ENCODE peak calls at places on chromosomes 6 and 20, in five cellular contexts. X, E, L, P and Q are unnamed samples.

GRCh38 chr20:17615645-17616479 is 46.0 kb downstream of the DSTN start:
- DNase-seq in L (no peak), X (peak; percentile 64), E (no peak), P (no peak), Q (no peak)

GRCh38 chr6:156899071-156899470 is 121.9 kb downstream of the ARID1B start:
- DNase-seq in E (no peak), L (peak; percentile 24), X (no peak), P (no peak), Q (no peak)

GRCh38 chr6:166563805-166564204 is 22.7 kb downstream of the RAMACL start:
- DNase-seq in E (no peak), L (no peak), X (no peak), P (no peak), Q (no peak)

GRCh38 chr20:58871533-58872102 is 19.1 kb downstream of the GNAS start:
- DNase-seq in L (no peak), X (no peak), E (no peak), P (no peak), Q (no peak)

GRCh38 chr20:56995635-56996075 is 270.8 kb downstream of the BMP7 start:
- DNase-seq in E (no peak), X (no peak), P (peak; percentile 51), L (peak; percentile 23), Q (no peak)

GRCh38 chr6:126444874-126445273 is 105.0 kb downstream of the CENPW start:
- DNase-seq in X (no peak), L (no peak), E (no peak), P (no peak), Q (no peak)

GRCh38 chr6:113445201-113445600 is 411.9 kb upstream of the MARCKS start:
- DNase-seq in E (no peak), X (no peak), L (no peak), P (no peak), Q (no peak)

GRCh38 chr6:110864816-110865215 is 9.8 kb upstream of the AMD1 start:
- DNase-seq in P (no peak), X (no peak), L (peak; percentile 40), E (no peak), Q (no peak)

GRCh38 chr6:83868639-83869038 is 9.2 kb downstream of the CYB5R4 start:
- DNase-seq in E (no peak), X (no peak), L (no peak), P (no peak), Q (no peak)

GRCh38 chr20:31523361-31524283 is 9.4 kb downstream of the HM13 start:
- DNase-seq in X (no peak), L (no peak), P (no peak), E (no peak), Q (no peak)

GRCh38 chr6:140855520-140855919 is 1277.2 kb upstream of the GJE1 start:
- DNase-seq in P (no peak), X (no peak), L (no peak), E (no peak), Q (no peak)

GRCh38 chr6:35328108-35328723 is 14.1 kb upstream of the PPARD start:
- DNase-seq in P (no peak), X (no peak), L (peak; percentile 55), E (no peak), Q (no peak)

GRCh38 chr6:132471787-132472186 is 41.1 kb downstream of the STX7 start:
- DNase-seq in X (no peak), P (no peak), L (no peak), E (no peak), Q (no peak)

GRCh38 chr6:5122504-5123112 is 37.5 kb downstream of the PPP1R3G start:
- DNase-seq in X (no peak), P (no peak), E (no peak), L (no peak), Q (no peak)

GRCh38 chr6:137434640-137435039 is 59.6 kb downstream of the OLIG3 start:
- DNase-seq in E (no peak), X (no peak), P (no peak), L (no peak), Q (no peak)

GRCh38 chr6:31053873-31054272 is 43.6 kb downstream of the MUC22 start:
- DNase-seq in L (no peak), X (no peak), E (no peak), P (no peak), Q (no peak)

GRCh38 chr20:11745160-11745559 is 172.5 kb upstream of the BTBD3 start:
- DNase-seq in P (no peak), L (no peak), X (no peak), E (no peak), Q (no peak)

GRCh38 chr20:11753155-11753554 is 164.5 kb upstream of the BTBD3 start:
- DNase-seq in L (no peak), P (no peak), X (no peak), E (no peak), Q (no peak)

GRCh38 chr20:11752336-11752735 is 165.4 kb upstream of the BTBD3 start:
- DNase-seq in L (no peak), P (no peak), E (no peak), X (no peak), Q (no peak)

DNA sequence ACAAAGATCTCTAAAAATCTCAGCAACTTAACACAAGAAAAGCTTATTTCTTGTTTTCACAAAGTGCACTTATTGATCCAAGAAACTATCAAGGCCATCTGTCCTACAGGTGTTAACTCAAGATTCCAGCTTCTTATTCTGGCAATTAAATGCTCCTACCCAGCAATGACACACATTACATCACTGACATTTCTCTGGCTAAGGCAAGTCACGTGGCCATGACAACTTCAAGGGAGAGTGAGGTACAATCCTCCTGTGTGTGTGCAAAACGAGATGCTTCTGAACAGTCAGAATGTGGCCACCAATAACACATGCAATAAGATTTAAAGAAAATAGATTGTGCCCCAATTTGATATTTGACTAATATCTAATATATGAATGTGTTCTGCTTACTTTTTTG is 169.3 kb upstream of the BTBD3 start:
- DNase-seq in E (no peak), X (no peak), P (no peak), L (no peak), Q (no peak)
- H3K4me3 ChIP-seq in E (no peak overlapping the region), X (no peak overlapping the region), P (no peak overlapping the region), L (no peak overlapping the region), Q (no peak overlapping the region)

GRCh38 chr6:109051301-109051700 is 43.3 kb downstream of the SESN1 start:
- DNase-seq in X (no peak), P (no peak), E (no peak), L (peak; percentile 56), Q (no peak)

GRCh38 chr6:109052015-109052651 is 42.5 kb downstream of the SESN1 start:
- DNase-seq in E (no peak), X (no peak), L (no peak), P (no peak), Q (no peak)

GRCh38 chr6:109050447-109051102 is 44.1 kb downstream of the SESN1 start:
- DNase-seq in L (peak; percentile 78), X (no peak), E (no peak), P (no peak), Q (no peak)

GRCh38 chr6:109053285-109053684 is 41.4 kb downstream of the SESN1 start:
- DNase-seq in P (no peak), X (no peak), E (no peak), L (no peak), Q (no peak)

GRCh38 chr6:109052852-109053251 is 41.8 kb downstream of the SESN1 start:
- DNase-seq in P (no peak), X (no peak), L (no peak), E (no peak), Q (no peak)
- H3K4me3 ChIP-seq in P (no peak overlapping the region), X (no peak overlapping the region), L (no peak overlapping the region), E (no peak overlapping the region), Q (no peak overlapping the region)

DNA sequence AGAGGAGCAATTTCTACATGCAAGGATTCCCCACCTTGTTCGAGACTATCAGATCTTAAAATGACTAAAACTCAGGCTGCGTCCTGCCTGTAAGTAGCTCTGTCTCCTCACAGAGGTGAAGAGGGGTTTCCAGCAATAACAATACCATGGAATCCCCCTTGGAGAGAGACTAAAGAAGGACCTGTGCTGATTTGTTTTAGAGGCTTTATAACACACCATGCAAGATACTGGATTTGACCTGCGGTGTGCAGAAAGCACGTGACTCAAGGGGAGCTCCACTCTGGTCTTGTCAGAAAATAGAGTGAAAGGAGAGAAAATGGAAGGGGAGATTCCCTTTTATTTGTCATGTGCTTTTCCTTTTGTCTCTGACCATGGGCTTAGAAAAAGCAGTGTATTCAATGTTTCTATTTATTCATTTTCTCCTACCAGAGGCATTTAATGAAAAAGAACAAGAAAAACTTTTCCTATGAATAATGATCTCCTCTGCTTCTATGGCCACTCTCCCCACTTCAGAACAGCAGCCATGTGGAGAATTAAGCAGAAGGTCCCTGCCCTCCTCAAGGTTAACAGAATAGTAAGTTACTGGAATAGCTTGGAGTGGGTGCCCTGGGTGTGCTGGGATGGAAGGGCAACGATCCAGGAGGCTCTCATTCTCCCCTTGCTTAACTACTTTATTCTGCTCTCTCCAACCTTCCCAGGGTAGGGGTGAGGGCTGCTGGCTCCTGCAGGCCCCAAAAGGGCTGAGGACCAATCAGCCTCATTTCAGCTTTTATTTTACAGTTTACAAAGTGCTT is 19.2 kb upstream of the MRPS10 start:
- DNase-seq in L (no peak), P (no peak), E (no peak), X (no peak), Q (peak; percentile 4)
- H3K4me3 ChIP-seq in L (no peak overlapping the region), P (no peak overlapping the region), E (no peak overlapping the region), X (no peak overlapping the region), Q (no peak overlapping the region)

GRCh38 chr6:136039185-136039584 is 187.7 kb downstream of the PDE7B start:
- DNase-seq in L (no peak), P (no peak), X (no peak), E (no peak), Q (no peak)
- H3K4me3 ChIP-seq in L (no peak overlapping the region), P (no peak overlapping the region), X (peak overlapping the region; percentile 44), E (no peak overlapping the region), Q (peak overlapping the region; percentile 22)

GRCh38 chr20:8020314-8021079 is 936 bp upstream of the TMX4 start:
- DNase-seq in E (no peak), P (no peak), L (peak; percentile 23), X (no peak), Q (no peak)
- H3K4me3 ChIP-seq in E (no peak overlapping the region), P (no peak overlapping the region), L (no peak overlapping the region), X (peak overlapping the region; percentile 90), Q (no peak overlapping the region)

DNA sequence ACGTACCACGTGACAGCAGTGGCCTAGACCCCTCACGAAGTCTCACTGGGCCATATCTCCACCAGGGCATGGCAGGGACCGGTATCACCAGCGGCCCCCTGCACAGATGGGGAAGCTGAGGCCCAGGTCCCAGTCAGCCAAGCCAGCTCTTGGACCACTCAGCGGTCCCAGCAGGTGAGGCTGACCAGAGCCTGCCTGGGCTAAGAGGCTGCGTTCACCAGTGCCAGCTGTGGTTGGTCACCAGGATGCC is 2.6 kb upstream of the MRGBP start:
- DNase-seq in X (no peak), L (no peak), E (no peak), P (no peak), Q (no peak)
- H3K4me3 ChIP-seq in X (peak overlapping the region; percentile 49), L (peak overlapping the region; percentile 53), E (peak overlapping the region; percentile 21), P (no peak overlapping the region), Q (peak overlapping the region; percentile 37)